ENCODE peak calls at places on chromosome 18, in nine cellular contexts. Z is Calu3, D is brain microvascular endothelial cell, J is osteocyte, X is cardiac fibroblast, K is hepatocyte, H is A549, Y is spleen, G is lower lobe of right lung. M is an unnamed sample.

GRCh38 chr18:77132369-77133050 is at the start of gene MBP:
- DNase-seq in Z (peak), D (no peak), J (peak), X (no peak), K (peak), H (peak), Y (peak), G (peak), M (peak)

GRCh38 chr18:55634545-55634944 is 46.6 kb upstream of the TCF4 start:
- DNase-seq in Z (no peak), D (peak), J (no peak), X (peak), K (no peak), H (no peak), Y (no peak), G (no peak), M (no peak)

GRCh38 chr18:80249217-80250093 is 2.1 kb upstream of the PARD6G start:
- DNase-seq in Z (no peak), D (no peak), J (peak), X (no peak), K (peak), H (no peak), Y (no peak), G (no peak), M (no peak)

GRCh38 chr18:28065031-28065792 is 111.7 kb downstream of the CDH2 start:
- DNase-seq in Z (no peak), D (peak), J (no peak), X (peak), K (peak), H (peak), Y (no peak), G (no peak), M (no peak)

GRCh38 chr18:60846396-60846795 is 473.8 kb upstream of the MC4R start:
- DNase-seq in Z (no peak), D (no peak), J (no peak), X (no peak), K (no peak), H (no peak), Y (no peak), G (no peak), M (no peak)

GRCh38 chr18:13688191-13689136 is 37.9 kb downstream of the FAM210A start:
- DNase-seq in Z (no peak), D (no peak), J (no peak), X (no peak), K (no peak), H (no peak), Y (no peak), G (no peak), M (no peak)

GRCh38 chr18:78836838-78837237 is 142.8 kb upstream of the SALL3 start:
- DNase-seq in Z (no peak), D (no peak), J (no peak), X (no peak), K (no peak), H (no peak), Y (no peak), G (no peak), M (no peak)

GRCh38 chr18:9422816-9423519 is 52.3 kb upstream of the RALBP1 start:
- DNase-seq in Z (peak), D (no peak), J (peak), X (no peak), K (no peak), H (no peak), Y (no peak), G (no peak), M (no peak)

GRCh38 chr18:58231930-58232329 is 187.9 kb downstream of the NEDD4L start:
- DNase-seq in Z (peak), D (no peak), J (no peak), X (no peak), K (peak), H (no peak), Y (no peak), G (no peak), M (no peak)

GRCh38 chr18:13536578-13536977 is 189.8 kb downstream of the FAM210A start:
- DNase-seq in Z (no peak), D (no peak), J (no peak), X (no peak), K (no peak), H (no peak), Y (no peak), G (no peak), M (no peak)

GRCh38 chr18:43247944-43248343 is 29.3 kb downstream of the SYT4 start:
- DNase-seq in Z (no peak), D (no peak), J (no peak), X (no peak), K (no peak), H (no peak), Y (no peak), G (no peak), M (no peak)

GRCh38 chr18:44180683-44181082 is 500.0 kb upstream of the SETBP1 start:
- DNase-seq in Z (no peak), D (peak), J (no peak), X (peak), K (no peak), H (no peak), Y (no peak), G (no peak), M (no peak)

GRCh38 chr18:37419272-37419671 is 146.3 kb downstream of the CELF4 start:
- DNase-seq in Z (no peak), D (no peak), J (no peak), X (peak), K (no peak), H (peak), Y (no peak), G (no peak), M (no peak)

GRCh38 chr18:41875094-41875780 is 79.8 kb upstream of the PIK3C3 start:
- DNase-seq in Z (no peak), D (peak), J (no peak), X (peak), K (no peak), H (no peak), Y (no peak), G (no peak), M (no peak)

GRCh38 chr18:32287249-32287648 is 97.4 kb downstream of the MEP1B start:
- DNase-seq in Z (no peak), D (no peak), J (no peak), X (no peak), K (no peak), H (no peak), Y (no peak), G (no peak), M (no peak)

GRCh38 chr18:21439453-21439852 is 161.1 kb downstream of the ESCO1 start:
- DNase-seq in Z (peak), D (peak), J (no peak), X (peak), K (peak), H (peak), Y (no peak), G (no peak), M (no peak)

GRCh38 chr18:77140439-77141109 is 8.0 kb upstream of the MBP start:
- DNase-seq in Z (no peak), D (no peak), J (no peak), X (peak), K (peak), H (no peak), Y (no peak), G (peak), M (no peak)

GRCh38 chr18:6781846-6782245 is 52.3 kb downstream of the ARHGAP28 start:
- DNase-seq in Z (no peak), D (peak), J (no peak), X (peak), K (no peak), H (no peak), Y (no peak), G (no peak), M (no peak)

GRCh38 chr18:12839057-12839525 is 44.9 kb downstream of the PTPN2 start:
- DNase-seq in Z (no peak), D (no peak), J (no peak), X (no peak), K (no peak), H (peak), Y (no peak), G (no peak), M (no peak)

DNA sequence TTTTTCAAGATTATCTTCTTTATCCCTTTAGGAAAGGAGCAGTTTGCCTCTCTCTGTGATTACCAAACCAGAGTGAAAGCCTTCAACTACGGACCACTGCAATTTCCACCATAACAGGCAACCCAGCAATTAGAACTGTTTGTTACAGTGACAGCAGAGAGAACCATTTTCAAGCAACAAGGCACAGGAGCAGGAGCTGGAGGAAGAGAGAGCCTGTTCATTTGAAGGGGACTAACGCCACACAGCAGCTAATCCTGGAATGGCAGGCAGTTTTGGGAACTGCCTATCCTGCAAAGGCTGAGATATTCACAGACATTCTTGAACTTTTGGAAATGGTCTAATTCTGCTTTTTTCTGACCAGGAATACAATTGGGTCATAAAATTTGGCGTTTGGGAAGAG is 1541.9 kb upstream of the PIK3C3 start:
- DNase-seq in Z (peak), D (peak), J (no peak), X (peak), K (peak), H (peak), Y (no peak), G (no peak), M (peak)
- TF ChIP-seq CTCF in Z (peak), D (peak), J (peak), X (peak), K (peak), H (no peak), Y (no peak), G (no peak), M (peak)

GRCh38 chr18:45852631-45853030 is 27.2 kb downstream of the SIGLEC15 start:
- DNase-seq in Z (no peak), D (no peak), J (no peak), X (no peak), K (no peak), H (no peak), Y (no peak), G (no peak), M (no peak)

GRCh38 chr18:45849529-45849928 is 24.1 kb downstream of the SIGLEC15 start:
- DNase-seq in Z (no peak), D (no peak), J (no peak), X (no peak), K (no peak), H (no peak), Y (no peak), G (no peak), M (no peak)

GRCh38 chr18:45847119-45847518 is 21.6 kb downstream of the SIGLEC15 start:
- DNase-seq in Z (no peak), D (no peak), J (no peak), X (no peak), K (no peak), H (no peak), Y (no peak), G (no peak), M (no peak)

GRCh38 chr18:45851196-45851925 is 25.9 kb downstream of the SIGLEC15 start:
- DNase-seq in Z (no peak), D (no peak), J (no peak), X (no peak), K (no peak), H (no peak), Y (no peak), G (no peak), M (no peak)

GRCh38 chr18:45850021-45850420 is 24.5 kb downstream of the SIGLEC15 start:
- DNase-seq in Z (peak), D (peak), J (no peak), X (no peak), K (no peak), H (peak), Y (no peak), G (no peak), M (peak)
- TF ChIP-seq CTCF in Z (no peak), D (peak), J (peak), X (peak), K (peak), H (peak), Y (peak), G (no peak), M (peak)

DNA sequence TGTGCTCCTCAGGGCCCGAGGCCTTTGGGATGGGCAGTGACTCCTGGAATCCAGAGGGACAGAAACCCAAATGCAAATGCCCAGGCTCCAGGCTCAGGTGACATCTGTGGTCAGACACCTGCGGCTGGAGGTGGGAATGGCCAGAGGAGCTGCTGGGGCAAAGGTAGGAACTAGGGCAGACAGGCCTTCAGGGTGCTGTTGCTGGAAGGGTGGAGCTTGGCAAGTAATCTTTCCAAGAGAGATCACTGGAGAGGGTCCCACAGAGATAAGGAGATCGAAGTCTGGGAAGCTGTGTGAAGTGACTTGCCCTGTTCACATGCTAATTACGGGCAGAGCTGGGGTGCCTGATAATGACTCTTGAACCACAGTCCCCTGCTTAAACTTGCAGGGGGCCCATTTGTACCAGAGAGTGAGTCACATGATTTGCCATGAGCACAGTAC is 82.4 kb downstream of the ACAA2 start:
- DNase-seq in Z (no peak), D (no peak), J (no peak), X (no peak), K (peak), H (no peak), Y (no peak), G (no peak), M (no peak)
- TF ChIP-seq CTCF in Z (no peak), D (no peak), J (no peak), X (no peak), K (no peak), H (no peak), Y (no peak), G (no peak), M (no peak)

GRCh38 chr18:3493501-3494244 is 43.7 kb downstream of the TGIF1 start:
- DNase-seq in Z (no peak), D (no peak), J (no peak), X (no peak), K (no peak), H (no peak), Y (no peak), G (no peak), M (no peak)
- TF ChIP-seq CTCF in Z (no peak), D (no peak), J (no peak), X (no peak), K (no peak), H (no peak), Y (no peak), G (no peak), M (no peak)